ENCODE peak calls at places on chromosomes 13 and 19, in four cellular contexts. I is HepG2, Z is A549, S is WTC11. L is an unnamed sample.

GRCh38 chr13:52053460-52053859 is 29.0 kb downstream of the UTP14C start:
- DNase-seq in I (no peak), Z (no peak), S (no peak), L (no peak)

GRCh38 chr13:103859952-103860351 is 793.7 kb upstream of the SLC10A2 start:
- DNase-seq in I (no peak), Z (no peak), S (no peak), L (no peak)

GRCh38 chr13:34867590-34867989 is 74.5 kb upstream of the NBEA start:
- DNase-seq in I (no peak), Z (no peak), S (no peak), L (no peak)

GRCh38 chr13:99281811-99282263 is 23.7 kb upstream of the GPR18 start:
- DNase-seq in I (no peak), Z (no peak), S (no peak), L (no peak)

GRCh38 chr19:27734496-27735220 is 1478.3 kb downstream of the UQCRFS1 start:
- DNase-seq in I (no peak), Z (no peak), S (no peak), L (no peak)

GRCh38 chr13:66835040-66835628 is 395.0 kb downstream of the PCDH9 start:
- DNase-seq in I (peak), Z (peak), S (peak), L (no peak)

GRCh38 chr13:30739646-30740642 is 4.6 kb downstream of the ALOX5AP start:
- DNase-seq in I (no peak), Z (peak), S (no peak), L (peak)

GRCh38 chr19:16896098-16896912 is 7.5 kb downstream of the F2RL3 start:
- DNase-seq in I (no peak), Z (no peak), S (peak), L (peak)

GRCh38 chr13:67343777-67344176 is 113.6 kb upstream of the PCDH9 start:
- DNase-seq in I (no peak), Z (no peak), S (no peak), L (no peak)

GRCh38 chr19:8641908-8642547 is 11.6 kb downstream of the NFILZ start:
- DNase-seq in I (peak), Z (peak), S (no peak), L (peak)

GRCh38 chr13:77480071-77480470 is 55.4 kb upstream of the SCEL start:
- DNase-seq in I (no peak), Z (no peak), S (no peak), L (no peak)

GRCh38 chr19:16325161-16325527 is 518 bp downstream of the KLF2 start:
- DNase-seq in I (no peak), Z (no peak), S (peak), L (peak)

GRCh38 chr13:73061478-73062275 is 2.9 kb downstream of the KLF5 start:
- DNase-seq in I (no peak), Z (no peak), S (no peak), L (no peak)

GRCh38 chr13:41457589-41458186 is 338 bp downstream of the RGCC start:
- DNase-seq in I (no peak), Z (no peak), S (peak), L (peak)

GRCh38 chr13:51154029-51154555 is 43.0 kb upstream of the C13orf42 start:
- DNase-seq in I (no peak), Z (no peak), S (no peak), L (no peak)

GRCh38 chr13:19592657-19593175 is 31.4 kb upstream of the TPTE2 start:
- DNase-seq in I (no peak), Z (no peak), S (no peak), L (no peak)

GRCh38 chr13:21434588-21434987 is 24.5 kb downstream of the ZDHHC20 start:
- DNase-seq in I (no peak), Z (no peak), S (no peak), L (no peak)

GRCh38 chr19:16216744-16217670 is 19.3 kb downstream of the AP1M1 start:
- DNase-seq in I (no peak), Z (no peak), S (no peak), L (no peak)

GRCh38 chr13:46178821-46179220 is 3.2 kb downstream of the LCP1 start:
- DNase-seq in I (no peak), Z (no peak), S (no peak), L (no peak)

GRCh38 chr19:18537431-18537830 is 5.9 kb downstream of the FKBP8 start:
- DNase-seq in I (no peak), Z (no peak), S (no peak), L (no peak)

GRCh38 chr19:35963514-35963913 is 27.3 kb downstream of the LRFN3 start:
- DNase-seq in I (peak), Z (peak), S (peak), L (peak)

GRCh38 chr13:87986639-87987250 is 315.6 kb downstream of the SLITRK5 start:
- DNase-seq in I (no peak), Z (no peak), S (no peak), L (no peak)

GRCh38 chr13:47112205-47112896 is 215.5 kb upstream of the HTR2A start:
- DNase-seq in I (no peak), Z (no peak), S (no peak), L (peak)

GRCh38 chr19:7509625-7510024 is 6.3 kb upstream of the ZNF358 start:
- DNase-seq in I (no peak), Z (no peak), S (peak), L (no peak)

GRCh38 chr19:7505288-7505681 is 10.6 kb upstream of the ZNF358 start:
- DNase-seq in I (no peak), Z (no peak), S (peak), L (no peak)

GRCh38 chr19:7505682-7506384 is 10.1 kb upstream of the ZNF358 start:
- DNase-seq in I (no peak), Z (no peak), S (peak), L (peak)

GRCh38 chr19:7506385-7507328 is 9.2 kb upstream of the ZNF358 start:
- DNase-seq in I (peak), Z (peak), S (peak), L (peak)

DNA sequence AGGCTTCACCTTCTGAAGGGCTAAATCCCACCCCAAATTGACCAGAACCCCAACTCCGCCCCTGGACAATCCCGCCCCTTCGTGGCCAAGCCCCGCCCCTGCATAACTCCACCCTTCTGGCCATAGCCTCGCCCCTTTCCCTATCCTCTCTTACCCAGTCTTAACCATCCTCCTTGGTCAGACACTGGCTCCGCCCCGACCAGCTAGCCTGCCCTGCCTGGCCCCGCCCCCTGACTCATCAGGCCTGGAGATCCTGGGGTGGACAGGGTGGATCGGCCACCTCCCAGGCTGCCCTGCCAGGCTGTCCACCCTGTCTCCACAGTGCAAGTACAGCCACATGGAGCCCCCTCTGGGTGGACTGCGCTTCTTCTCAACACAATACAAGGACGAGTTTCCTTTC is 8.0 kb upstream of the ZNF358 start:
- DNase-seq in I (peak), Z (peak), S (peak), L (peak)
- TF ChIP-seq NR3C1 in I (no peak), Z (no peak), S (no peak), L (no peak)

GRCh38 chr19:10379880-10380310 is 477 bp downstream of the TYK2 start:
- DNase-seq in I (no peak), Z (no peak), S (no peak), L (peak)
- TF ChIP-seq NR3C1 in I (no peak), Z (no peak), S (no peak), L (no peak)

DNA sequence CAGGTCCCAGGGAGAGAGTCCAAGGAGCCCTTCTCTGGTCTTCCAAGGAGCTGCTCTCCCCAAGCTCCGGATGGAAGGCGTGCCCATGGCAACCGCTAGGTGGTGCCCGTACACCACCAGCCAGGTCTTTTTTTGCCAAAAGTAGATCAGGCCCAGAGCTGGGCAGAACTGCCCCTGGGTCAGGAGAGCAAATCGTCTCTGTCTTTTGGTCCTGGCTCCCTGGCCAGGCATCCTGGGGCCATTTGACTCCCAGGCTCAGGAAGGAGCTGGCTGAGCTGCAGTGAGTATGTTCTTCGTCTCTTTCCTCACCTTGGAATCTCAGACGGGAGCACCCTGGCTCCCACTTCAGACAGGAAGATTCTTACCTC is 24.6 kb upstream of the BCL3 start:
- DNase-seq in I (peak), Z (peak), S (peak), L (peak)
- TF ChIP-seq NR3C1 in I (no peak), Z (no peak), S (no peak), L (no peak)

GRCh38 chr13:98129059-98129741 is 13.7 kb upstream of the FARP1 start:
- DNase-seq in I (no peak), Z (no peak), S (no peak), L (no peak)
- TF ChIP-seq NR3C1 in I (no peak), Z (no peak), S (no peak), L (no peak)

GRCh38 chr19:55672418-55672817 is 2.6 kb upstream of the EPN1 start:
- DNase-seq in I (no peak), Z (no peak), S (no peak), L (peak)

GRCh38 chr19:55669418-55670279 is 5.4 kb upstream of the EPN1 start:
- DNase-seq in I (no peak), Z (no peak), S (no peak), L (no peak)

GRCh38 chr19:55671054-55671378 is 4.0 kb upstream of the EPN1 start:
- DNase-seq in I (no peak), Z (no peak), S (no peak), L (peak)

GRCh38 chr19:55668603-55669348 is 6.2 kb upstream of the EPN1 start:
- DNase-seq in I (no peak), Z (no peak), S (no peak), L (no peak)

GRCh38 chr19:55670280-55671053 is 4.6 kb upstream of the EPN1 start:
- DNase-seq in I (no peak), Z (no peak), S (peak), L (peak)
- TF ChIP-seq NR3C1 in I (no peak), Z (no peak), S (no peak), L (no peak)

GRCh38 chr19:1609680-1610474 is 4.6 kb upstream of the UQCR11 start:
- DNase-seq in I (no peak), Z (no peak), S (no peak), L (no peak)

GRCh38 chr19:1606138-1606651 is 933 bp upstream of the UQCR11 start:
- DNase-seq in I (no peak), Z (no peak), S (no peak), L (no peak)

GRCh38 chr19:1611353-1611752 is 6.1 kb upstream of the UQCR11 start:
- DNase-seq in I (no peak), Z (no peak), S (no peak), L (no peak)

GRCh38 chr19:1610579-1610978 is 5.3 kb upstream of the UQCR11 start:
- DNase-seq in I (no peak), Z (no peak), S (no peak), L (no peak)

GRCh38 chr19:1608414-1609391 is 3.4 kb upstream of the UQCR11 start:
- DNase-seq in I (no peak), Z (no peak), S (no peak), L (no peak)
- TF ChIP-seq NR3C1 in I (no peak), Z (no peak), S (no peak), L (no peak)

GRCh38 chr13:94033830-94034642 is 445.4 kb downstream of the DCT start:
- DNase-seq in I (no peak), Z (no peak), S (no peak), L (no peak)
- TF ChIP-seq NR3C1 in I (no peak), Z (no peak), S (no peak), L (no peak)

GRCh38 chr13:32956595-32956933 is 59.7 kb upstream of the KL start:
- DNase-seq in I (no peak), Z (no peak), S (no peak), L (no peak)

GRCh38 chr13:32951580-32951979 is 64.6 kb upstream of the KL start:
- DNase-seq in I (no peak), Z (no peak), S (no peak), L (no peak)

GRCh38 chr13:32961724-32962123 is 54.5 kb upstream of the KL start:
- DNase-seq in I (no peak), Z (no peak), S (no peak), L (no peak)

GRCh38 chr13:32955881-32956594 is 60.2 kb upstream of the KL start:
- DNase-seq in I (no peak), Z (no peak), S (no peak), L (no peak)
- TF ChIP-seq NR3C1 in I (no peak), Z (no peak), S (no peak), L (no peak)

GRCh38 chr19:49019242-49019932 is 2.5 kb upstream of the LHB start:
- DNase-seq in I (peak), Z (peak), S (peak), L (peak)
- TF ChIP-seq NR3C1 in I (no peak), Z (no peak), S (no peak), L (no peak)

GRCh38 chr19:40392894-40393517 is 3.0 kb upstream of the HIPK4 start:
- DNase-seq in I (peak), Z (peak), S (no peak), L (no peak)
- TF ChIP-seq NR3C1 in I (no peak), Z (no peak), S (no peak), L (no peak)